ENCODE peak calls at places on chromosomes 7 and 10, in ten cellular contexts. Y, M, X, Z, P, E, C, R, F and T are unnamed samples.

GRCh38 chr10:66586073-66586472 is 339.8 kb upstream of the LRRTM3 start:
- DNase-seq in Z (no peak), E (no peak), Y (no peak), P (no peak), R (peak), M (no peak), F (no peak), C (peak), X (no peak), T (peak)

GRCh38 chr7:45501788-45502187 is 72.4 kb upstream of the ADCY1 start:
- DNase-seq in P (no peak), C (no peak), F (no peak), Z (no peak), X (no peak), R (no peak), Y (no peak), M (no peak), E (no peak), T (no peak)

GRCh38 chr10:70585555-70586243 is 16.8 kb downstream of the PRF1 start:
- DNase-seq in R (no peak), M (no peak), P (no peak), X (no peak), Y (no peak), C (no peak), F (no peak), E (no peak), Z (no peak), T (no peak)

GRCh38 chr10:94963901-94964300 is 25.4 kb downstream of the CYP2C9 start:
- DNase-seq in C (peak), P (no peak), M (peak), Y (peak), Z (no peak), F (peak), E (no peak), X (peak), R (peak), T (no peak)

GRCh38 chr7:51242007-51242691 is 74.5 kb downstream of the COBL start:
- DNase-seq in Y (no peak), F (no peak), X (no peak), Z (no peak), E (no peak), M (no peak), C (no peak), R (no peak), P (no peak), T (no peak)

GRCh38 chr10:96657385-96657784 is 62.9 kb downstream of the PIK3AP1 start:
- DNase-seq in P (no peak), Y (no peak), E (no peak), Z (no peak), F (no peak), R (no peak), M (no peak), C (no peak), X (no peak), T (no peak)

GRCh38 chr10:16187161-16187560 is 249.6 kb upstream of the PTER start:
- DNase-seq in F (no peak), R (no peak), P (no peak), Y (no peak), X (no peak), C (no peak), M (no peak), Z (no peak), E (no peak), T (no peak)

GRCh38 chr7:55280031-55280454 is 85.1 kb upstream of the LANCL2 start:
- DNase-seq in E (peak), Y (peak), X (peak), F (no peak), P (peak), C (peak), R (peak), M (peak), Z (peak), T (no peak)

GRCh38 chr7:44333971-44334733 is 8.8 kb upstream of the CAMK2B start:
- DNase-seq in Z (no peak), Y (no peak), E (no peak), M (no peak), F (no peak), P (no peak), R (no peak), X (no peak), C (no peak), T (no peak)

GRCh38 chr10:124743188-124744046 is 761 bp downstream of the FAM53B start:
- DNase-seq in Z (no peak), R (peak), X (peak), Y (no peak), E (no peak), M (peak), P (peak), F (no peak), C (no peak), T (no peak)

GRCh38 chr7:4650471-4651047 is 31.5 kb upstream of the FOXK1 start:
- DNase-seq in Y (no peak), R (peak), E (no peak), F (no peak), M (no peak), P (peak), Z (no peak), X (no peak), C (peak), T (peak)

GRCh38 chr7:81883801-81884393 is 114.0 kb upstream of the HGF start:
- DNase-seq in R (no peak), P (no peak), M (no peak), E (no peak), C (no peak), Z (no peak), Y (no peak), F (no peak), X (no peak), T (no peak)

GRCh38 chr7:30466266-30466665 is 12.3 kb downstream of the NOD1 start:
- DNase-seq in F (no peak), X (no peak), P (no peak), Y (no peak), E (no peak), C (no peak), R (no peak), M (no peak), Z (no peak), T (no peak)

GRCh38 chr7:53602817-53603418 is 567.5 kb downstream of the POM121L12 start:
- DNase-seq in C (no peak), P (no peak), M (no peak), Y (no peak), Z (no peak), X (no peak), R (no peak), F (no peak), E (no peak), T (no peak)

GRCh38 chr7:6558837-6559236 is 7.6 kb upstream of the GRID2IP start:
- DNase-seq in R (peak), C (peak), X (peak), F (no peak), M (peak), P (no peak), E (peak), Z (no peak), Y (peak), T (no peak)

GRCh38 chr7:1725766-1726630 is 55.9 kb downstream of the ELFN1 start:
- DNase-seq in Y (no peak), F (no peak), Z (no peak), R (no peak), E (no peak), P (no peak), X (no peak), C (no peak), M (no peak), T (no peak)

GRCh38 chr10:7525314-7526016 is 114.6 kb upstream of the SFMBT2 start:
- DNase-seq in P (peak), C (peak), M (peak), Z (peak), E (peak), F (no peak), R (peak), Y (peak), X (peak), T (peak)

GRCh38 chr7:18117482-18117881 is 89.8 kb upstream of the PRPS1L1 start:
- DNase-seq in Y (no peak), F (no peak), M (no peak), R (peak), Z (peak), X (no peak), P (no peak), E (no peak), C (peak), T (no peak)

GRCh38 chr10:127813290-127813689 is 76.3 kb downstream of the FOXI2 start:
- DNase-seq in X (no peak), E (no peak), Y (peak), P (no peak), M (no peak), F (no peak), Z (no peak), R (peak), C (no peak), T (no peak)

GRCh38 chr10:103465411-103466179 is 6.9 kb upstream of the CALHM1 start:
- DNase-seq in R (no peak), Y (no peak), X (no peak), E (no peak), M (no peak), F (no peak), Z (no peak), C (no peak), P (no peak), T (no peak)

GRCh38 chr10:100637785-100638184 is 102.0 kb downstream of the HIF1AN start:
- DNase-seq in Z (no peak), R (peak), P (no peak), X (peak), Y (peak), E (no peak), F (no peak), C (no peak), M (no peak), T (no peak)

GRCh38 chr7:97145068-97145467 is 27.6 kb downstream of the SDHAF3 start:
- DNase-seq in F (no peak), M (peak), X (no peak), E (no peak), C (peak), P (no peak), R (peak), Y (no peak), Z (no peak), T (no peak)

GRCh38 chr10:6593140-6593740 is 13.2 kb upstream of the PRKCQ start:
- DNase-seq in C (no peak), Y (no peak), P (no peak), M (no peak), X (no peak), Z (no peak), R (no peak), E (no peak), F (no peak), T (no peak)

DNA sequence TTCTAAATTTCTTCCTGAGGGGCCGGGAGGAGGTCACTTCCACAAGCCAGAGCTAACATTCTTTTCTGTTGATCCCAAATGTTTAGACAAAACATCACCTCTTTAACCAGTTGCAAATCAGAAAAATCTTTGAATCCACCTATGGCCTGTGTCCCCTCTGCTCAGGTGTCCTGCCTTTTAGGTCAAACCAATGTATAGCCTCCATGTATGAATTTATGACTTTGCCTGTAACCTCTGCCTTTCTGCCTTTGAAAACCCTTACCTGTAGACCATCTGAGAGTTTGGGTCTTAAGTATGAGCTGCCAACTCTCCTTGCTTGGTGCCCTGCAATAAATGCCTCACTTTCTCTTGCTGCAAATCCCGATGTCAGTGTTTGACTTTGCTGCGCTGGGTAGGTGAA is 44.1 kb upstream of the MSRB2 start:
- DNase-seq in Z (no peak), Y (no peak), R (no peak), X (no peak), F (no peak), M (no peak), C (no peak), P (no peak), E (no peak), T (no peak)
- TF ChIP-seq CTCF in Z (no peak), Y (no peak), R (no peak), X (no peak), F (no peak), M (no peak), C (no peak), P (no peak), E (no peak), T (no peak)

GRCh38 chr7:151246161-151247015 is 2.1 kb downstream of the SMARCD3 start:
- DNase-seq in X (peak), P (no peak), Z (no peak), E (no peak), F (no peak), M (no peak), R (no peak), Y (no peak), C (no peak), T (no peak)
- H3K4me3 ChIP-seq in X (peak), P (no peak), Z (peak), E (no peak), F (no peak), M (no peak), R (peak), Y (no peak), C (no peak), T (no peak)

GRCh38 chr10:88687853-88688467 is 18.1 kb upstream of the LIPK start:
- DNase-seq in X (peak), Y (peak), R (peak), E (no peak), F (no peak), P (no peak), Z (no peak), C (peak), M (peak), T (no peak)

GRCh38 chr10:88689366-88689765 is 16.7 kb upstream of the LIPK start:
- DNase-seq in M (no peak), Y (no peak), C (no peak), Z (no peak), X (no peak), F (no peak), R (no peak), P (no peak), E (no peak), T (no peak)

DNA sequence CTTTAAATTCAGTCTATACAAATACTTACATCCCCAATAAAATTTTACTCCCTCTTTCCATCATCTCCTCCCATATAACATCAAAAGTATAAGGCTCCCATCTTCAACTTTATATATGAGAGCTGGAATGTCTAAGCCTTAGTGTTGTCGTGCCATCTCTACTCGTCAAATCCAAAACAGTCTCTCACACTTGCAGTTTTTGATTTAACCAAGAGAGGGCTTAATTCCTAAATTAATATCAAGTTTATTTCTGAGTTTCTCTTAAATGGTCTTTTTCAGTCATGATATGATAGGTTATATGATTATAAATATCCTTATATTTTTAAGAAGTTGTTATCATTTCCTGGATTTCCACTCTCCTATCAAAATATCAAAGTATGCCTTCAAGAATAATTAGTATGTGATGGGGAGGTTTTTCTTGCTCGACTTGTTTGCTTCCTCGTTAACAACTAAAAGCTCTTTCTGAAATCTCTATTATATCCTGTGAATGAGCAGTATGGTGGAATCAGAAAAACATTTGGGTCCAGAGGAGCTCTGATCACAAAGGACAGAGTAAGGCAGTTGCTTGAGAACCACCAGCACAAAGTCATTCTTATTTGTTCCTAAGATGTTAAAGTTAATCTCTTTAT is 12.5 kb upstream of the LIPK start:
- DNase-seq in R (peak), C (no peak), M (no peak), Z (no peak), F (no peak), E (no peak), X (no peak), Y (no peak), P (no peak), T (no peak)
- TF ChIP-seq CTCF in R (peak), C (peak), M (peak), Z (peak), F (peak), E (no peak), X (peak), Y (peak), P (no peak), T (peak)

GRCh38 chr7:36128448-36129047 is 24.5 kb upstream of the EEPD1 start:
- DNase-seq in Y (peak), Z (peak), E (peak), R (peak), M (peak), P (peak), F (peak), X (peak), C (peak), T (peak)
- H3K4me3 ChIP-seq in Y (peak), Z (no peak), E (peak), R (no peak), M (no peak), P (no peak), F (no peak), X (peak), C (no peak), T (peak)

GRCh38 chr10:74827045-74827441 is 643 bp downstream of the KAT6B start:
- DNase-seq in M (no peak), Y (no peak), P (no peak), R (no peak), C (no peak), F (no peak), X (no peak), E (no peak), Z (no peak), T (no peak)

GRCh38 chr10:74825033-74825370 is 1.4 kb upstream of the KAT6B start:
- DNase-seq in C (no peak), Y (no peak), Z (no peak), M (peak), P (peak), E (no peak), F (no peak), X (peak), R (no peak), T (no peak)

GRCh38 chr10:74825371-74826141 is 844 bp upstream of the KAT6B start:
- DNase-seq in P (no peak), E (no peak), Y (no peak), M (no peak), C (no peak), R (no peak), Z (no peak), X (peak), F (no peak), T (no peak)

GRCh38 chr10:74827694-74828093 is 1.3 kb downstream of the KAT6B start:
- DNase-seq in E (no peak), F (no peak), M (no peak), R (no peak), Z (no peak), X (no peak), C (no peak), P (no peak), Y (no peak), T (no peak)

GRCh38 chr10:74826142-74827044 is at the start of gene KAT6B:
- DNase-seq in R (peak), E (peak), Z (peak), X (peak), M (peak), F (peak), Y (peak), P (peak), C (peak), T (peak)
- TF ChIP-seq CTCF in R (no peak), E (peak), Z (peak), X (peak), M (peak), F (no peak), Y (peak), P (peak), C (peak), T (no peak)

DNA sequence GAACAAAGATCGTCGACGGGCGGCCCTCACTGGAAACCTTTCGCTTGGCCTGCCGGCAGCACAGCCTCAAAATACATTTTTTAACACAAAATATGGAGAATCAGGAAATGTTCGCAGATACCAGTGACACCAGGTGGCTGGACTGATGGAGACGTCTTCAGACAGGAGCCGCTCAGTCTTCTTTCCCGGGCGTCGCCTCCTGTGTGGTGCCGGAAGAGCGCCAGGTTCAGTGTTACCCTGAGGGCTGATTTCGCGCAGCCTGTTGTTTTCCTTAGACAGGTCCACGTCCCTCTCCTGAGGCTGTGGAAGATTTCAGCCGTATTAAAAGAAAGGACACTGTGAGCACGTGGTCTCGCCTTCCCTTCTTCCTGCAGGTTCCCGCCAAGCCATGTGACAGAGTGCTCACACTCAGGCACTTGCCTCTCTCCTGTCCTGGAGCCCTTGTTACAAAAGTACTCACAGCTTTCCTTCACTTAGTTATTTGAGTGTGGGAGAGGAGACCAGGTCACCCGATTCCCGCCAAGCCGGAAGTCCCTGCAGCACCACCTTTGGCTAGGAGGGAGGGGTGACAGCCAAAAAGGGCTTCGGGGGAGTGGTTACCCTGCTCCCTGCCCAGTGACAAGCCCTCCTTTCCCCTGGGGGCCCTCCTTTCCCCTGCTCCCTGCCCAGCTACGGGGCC is 21.7 kb upstream of the PWWP2B start:
- DNase-seq in E (no peak), F (no peak), P (no peak), M (no peak), X (no peak), C (no peak), Z (no peak), Y (no peak), R (no peak), T (no peak)
- H3K4me3 ChIP-seq in E (no peak), F (no peak), P (no peak), M (no peak), X (no peak), C (no peak), Z (no peak), Y (no peak), R (no peak), T (no peak)

GRCh38 chr7:88009651-88010050 is 75.6 kb downstream of the ADAM22 start:
- DNase-seq in R (no peak), F (no peak), X (no peak), E (no peak), C (no peak), Z (no peak), Y (no peak), M (no peak), P (no peak), T (no peak)

GRCh38 chr7:88013981-88014380 is 79.9 kb downstream of the ADAM22 start:
- DNase-seq in M (no peak), Y (no peak), E (no peak), P (no peak), X (no peak), C (no peak), F (no peak), Z (no peak), R (no peak), T (no peak)

GRCh38 chr7:88015309-88015708 is 81.3 kb downstream of the ADAM22 start:
- DNase-seq in P (no peak), M (no peak), Y (no peak), C (no peak), Z (no peak), F (no peak), X (no peak), E (no peak), R (no peak), T (no peak)

GRCh38 chr7:88014581-88014980 is 80.5 kb downstream of the ADAM22 start:
- DNase-seq in X (no peak), R (no peak), P (no peak), E (no peak), F (no peak), Z (no peak), C (no peak), M (no peak), Y (no peak), T (no peak)
- TF ChIP-seq CTCF in X (no peak), R (no peak), P (no peak), E (no peak), F (no peak), Z (no peak), C (no peak), M (no peak), Y (no peak), T (no peak)